ENCODE peak calls at places on chromosomes 2 and 18, in four cellular contexts. H is left ventricle myocardium inferior, N is Peyer's patch, Y is PC-3. Z is an unnamed sample. For H3K4me1 and H3K36me3, the result is how much of the 10 kb centered on the place peaks cover.

GRCh38 chr18:59878644-59879043 is 21.2 kb upstream of the PMAIP1 start:
- DNase-seq in Y (no peak), H (no peak), N (no peak), Z (no peak)

GRCh38 chr2:79935771-79936657 is 368.5 kb downstream of the LRRTM1 start:
- DNase-seq in N (peak), Y (peak), H (peak), Z (no peak)

GRCh38 chr2:61135510-61135909 is 26.5 kb upstream of the C2orf74 start:
- DNase-seq in H (no peak), Y (peak), N (no peak), Z (no peak)

GRCh38 chr2:11752906-11753305 is 6.5 kb downstream of the LPIN1 start:
- DNase-seq in H (no peak), Y (no peak), N (no peak), Z (no peak)

GRCh38 chr2:43086451-43087221 is 139.8 kb downstream of the ZFP36L2 start:
- DNase-seq in Y (peak), H (peak), N (peak), Z (no peak)

GRCh38 chr18:46073474-46074331 is 1.6 kb upstream of the PSTPIP2 start:
- DNase-seq in N (peak), Y (peak), H (no peak), Z (no peak)

GRCh38 chr2:180520206-180520605 is 460.2 kb upstream of the UBE2E3 start:
- DNase-seq in N (no peak), H (no peak), Y (peak), Z (no peak)

GRCh38 chr2:20589975-20590703 is 60.8 kb downstream of the HS1BP3 start:
- DNase-seq in H (no peak), N (peak), Y (no peak), Z (peak)

GRCh38 chr2:16515709-16516108 is 149.9 kb downstream of the CYRIA start:
- DNase-seq in N (no peak), H (no peak), Y (no peak), Z (no peak)

GRCh38 chr18:32906506-32907214 is 133.8 kb upstream of the KLHL14 start:
- DNase-seq in Y (peak), H (no peak), N (no peak), Z (no peak)

GRCh38 chr18:22977847-22978701 is 44.9 kb downstream of the RBBP8 start:
- DNase-seq in H (no peak), N (no peak), Y (peak), Z (no peak)

GRCh38 chr2:76323381-76323780 is 612.7 kb upstream of the GCFC2 start:
- DNase-seq in N (no peak), H (no peak), Y (no peak), Z (no peak)

GRCh38 chr18:54255141-54255540 is 14.2 kb upstream of the POLI start:
- DNase-seq in H (no peak), N (no peak), Y (no peak), Z (no peak)

GRCh38 chr2:46870051-46870839 is 45.4 kb downstream of the MCFD2 start:
- DNase-seq in Y (no peak), H (no peak), N (no peak), Z (no peak)
- H3K4me3 ChIP-seq in Y (no peak), H (no peak), N (no peak), Z (no peak)

GRCh38 chr2:234451242-234451641 is 45.6 kb downstream of the ARL4C start:
- DNase-seq in H (no peak), N (no peak), Y (no peak), Z (no peak)

GRCh38 chr2:234450431-234451095 is 46.3 kb downstream of the ARL4C start:
- DNase-seq in Y (no peak), H (no peak), N (no peak), Z (no peak)

GRCh38 chr2:234451852-234452625 is 44.8 kb downstream of the ARL4C start:
- DNase-seq in Y (peak), H (no peak), N (no peak), Z (no peak)

GRCh38 chr2:234454433-234454832 is 42.4 kb downstream of the ARL4C start:
- DNase-seq in H (no peak), Y (no peak), N (no peak), Z (no peak)

GRCh38 chr2:234453216-234453615 is 43.7 kb downstream of the ARL4C start:
- DNase-seq in H (no peak), N (no peak), Y (no peak), Z (no peak)
- H3K4me1 ChIP-seq in H (under half), N (under half), Y (under half), Z (under half)

GRCh38 chr2:117931978-117932377 is 81.9 kb downstream of the CCDC93 start:
- DNase-seq in H (no peak), N (no peak), Y (no peak), Z (no peak)

GRCh38 chr2:117935954-117936353 is 77.9 kb downstream of the CCDC93 start:
- DNase-seq in H (no peak), N (no peak), Y (no peak), Z (no peak)

GRCh38 chr2:117931266-117931665 is 82.6 kb downstream of the CCDC93 start:
- DNase-seq in N (no peak), Y (no peak), H (no peak), Z (no peak)

GRCh38 chr2:117935436-117935835 is 78.4 kb downstream of the CCDC93 start:
- DNase-seq in H (no peak), N (no peak), Y (no peak), Z (no peak)

DNA sequence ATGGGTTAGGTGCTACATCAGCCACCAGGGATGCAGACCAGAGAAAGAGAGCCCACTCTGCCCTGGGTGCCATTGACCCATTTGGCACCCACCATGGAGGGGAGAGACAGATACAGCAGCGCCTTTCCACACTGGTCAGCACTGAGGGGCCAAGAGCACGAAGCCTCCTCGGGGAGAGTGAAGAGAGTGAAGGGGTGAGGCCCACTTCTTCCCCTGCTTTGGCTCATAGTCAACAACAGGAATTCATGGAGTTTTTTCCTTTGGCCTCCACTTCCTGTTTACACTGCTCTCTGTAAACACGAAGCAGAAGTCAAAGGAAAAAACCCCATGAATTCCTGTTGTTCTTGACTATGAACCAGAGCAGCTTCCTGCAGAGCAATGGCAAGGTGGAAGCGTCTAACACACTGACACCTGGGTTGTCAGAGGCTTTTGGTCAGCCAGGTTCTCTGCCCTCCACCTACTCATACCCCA is 80.0 kb downstream of the CCDC93 start:
- DNase-seq in Y (peak), N (no peak), H (no peak), Z (no peak)
- H3K36me3 ChIP-seq in Y (half or more), N (under half), H (half or more), Z (half or more)

GRCh38 chr2:151843669-151844017 is 15.4 kb upstream of the ARL5A start:
- DNase-seq in H (no peak), Y (no peak), N (no peak), Z (no peak)
- H3K4me3 ChIP-seq in H (no peak), Y (no peak), N (no peak), Z (no peak)

GRCh38 chr2:71472019-71472418 is 18.7 kb downstream of the DYSF start:
- DNase-seq in H (no peak), Y (peak), N (no peak), Z (no peak)

GRCh38 chr2:71474744-71475421 is 21.5 kb downstream of the DYSF start:
- DNase-seq in H (no peak), N (no peak), Y (no peak), Z (no peak)

GRCh38 chr2:71473346-71474035 is 20.1 kb downstream of the DYSF start:
- DNase-seq in N (no peak), H (no peak), Y (no peak), Z (no peak)

GRCh38 chr2:71476495-71476894 is 23.1 kb downstream of the DYSF start:
- DNase-seq in N (no peak), Y (no peak), H (no peak), Z (no peak)

GRCh38 chr2:71474116-71474743 is 20.9 kb downstream of the DYSF start:
- DNase-seq in N (no peak), H (no peak), Y (peak), Z (no peak)
- H3K4me1 ChIP-seq in N (under half), H (half or more), Y (under half), Z (under half)